ENCODE peak calls at places on chromosomes 3 and 15, in ten cellular contexts. H, S, I, B, A, F, U, K, Q and Z are unnamed samples. For H3K4me1, the result is how much of the 10 kb centered on the place peaks cover.

GRCh38 chr3:14452676-14453367 is 50.4 kb downstream of the SLC6A6 start:
- DNase-seq in Q (peak), B (no peak), A (no peak), K (peak), F (no peak), U (peak), S (peak), H (no peak), I (peak), Z (peak)

GRCh38 chr15:23823508-23823907 is 136.4 kb upstream of the NDN start:
- DNase-seq in Q (no peak), B (peak), K (no peak), A (no peak), I (no peak), S (peak), F (no peak), H (peak), U (no peak), Z (no peak)

GRCh38 chr3:64272271-64272670 is 47.0 kb upstream of the PRICKLE2 start:
- DNase-seq in H (no peak), A (no peak), U (no peak), I (no peak), K (no peak), Q (no peak), F (no peak), S (no peak), B (no peak), Z (no peak)

GRCh38 chr3:178645503-178645902 is 109.3 kb downstream of the KCNMB2 start:
- DNase-seq in A (no peak), B (no peak), S (no peak), K (no peak), U (no peak), Q (no peak), F (peak), H (no peak), I (no peak), Z (no peak)

GRCh38 chr15:70083423-70083822 is 14.3 kb downstream of the TLE3 start:
- DNase-seq in B (no peak), U (no peak), I (no peak), K (no peak), Q (peak), S (no peak), F (no peak), A (no peak), H (no peak), Z (no peak)

GRCh38 chr3:163785693-163786092 is 1292.6 kb downstream of the SI start:
- DNase-seq in U (no peak), K (no peak), S (peak), H (peak), A (no peak), F (peak), B (no peak), I (no peak), Q (peak), Z (no peak)

GRCh38 chr3:58998476-58999117 is 51.2 kb downstream of the CFAP20DC start:
- DNase-seq in K (no peak), H (no peak), S (peak), A (no peak), B (no peak), U (no peak), F (peak), Q (peak), I (no peak), Z (no peak)

GRCh38 chr3:161163297-161163696 is 57.8 kb upstream of the NMD3 start:
- DNase-seq in U (no peak), H (peak), S (peak), Q (peak), A (no peak), B (peak), K (no peak), I (no peak), F (no peak), Z (no peak)

GRCh38 chr3:151724846-151725562 is 8.7 kb upstream of the AADACL2 start:
- DNase-seq in I (no peak), H (no peak), S (peak), A (no peak), Q (no peak), B (no peak), K (no peak), F (no peak), U (no peak), Z (no peak)

GRCh38 chr15:66615175-66615495 is 49.3 kb upstream of the LCTL start:
- DNase-seq in U (no peak), Q (no peak), K (no peak), F (no peak), B (no peak), S (no peak), A (no peak), I (no peak), H (no peak), Z (no peak)

GRCh38 chr15:85972805-85973540 is 106.7 kb upstream of the AGBL1 start:
- DNase-seq in H (no peak), A (no peak), U (no peak), B (peak), Q (no peak), K (no peak), I (no peak), F (no peak), S (no peak), Z (no peak)

GRCh38 chr15:85973584-85974347 is 105.9 kb upstream of the AGBL1 start:
- DNase-seq in Q (no peak), I (no peak), K (no peak), B (peak), U (no peak), F (no peak), A (no peak), H (no peak), S (no peak), Z (no peak)

GRCh38 chr15:85976102-85976501 is 103.6 kb upstream of the AGBL1 start:
- DNase-seq in I (no peak), F (no peak), Q (no peak), B (no peak), A (no peak), K (no peak), S (no peak), U (no peak), H (no peak), Z (no peak)

GRCh38 chr15:85974348-85974705 is 105.3 kb upstream of the AGBL1 start:
- DNase-seq in U (no peak), B (no peak), F (no peak), I (no peak), K (no peak), H (no peak), S (no peak), A (no peak), Q (no peak), Z (no peak)

DNA sequence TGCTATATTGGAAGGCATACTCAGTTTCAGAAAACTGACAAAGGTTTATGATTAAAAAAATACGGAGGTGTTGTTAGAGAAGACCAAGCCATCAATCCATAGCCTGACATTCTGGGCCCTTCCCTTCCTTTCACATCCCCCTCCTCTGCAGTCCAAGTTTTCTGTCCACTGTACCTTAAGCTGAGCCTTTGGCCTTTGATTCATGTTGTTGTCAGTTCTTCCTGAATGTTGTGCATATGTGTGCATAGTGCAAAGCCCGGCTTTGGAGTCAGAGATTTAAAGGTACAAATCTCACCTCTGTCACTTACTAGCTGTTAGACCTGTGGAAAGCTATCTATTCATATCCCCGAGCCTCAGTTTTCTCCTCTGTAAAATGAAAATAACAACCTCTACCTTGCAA is 104.9 kb upstream of the AGBL1 start:
- DNase-seq in U (no peak), I (no peak), F (no peak), H (no peak), A (no peak), B (no peak), S (no peak), K (no peak), Q (no peak), Z (no peak)
- H3K4me1 ChIP-seq in U (under half), I (under half), F (under half), H (under half), A (under half), B (under half), S (under half), K (under half), Q (under half), Z (under half)

GRCh38 chr15:76330281-76330680 is 6.3 kb upstream of the ISL2 start:
- DNase-seq in U (peak), S (peak), F (peak), A (no peak), I (no peak), K (peak), H (no peak), B (peak), Q (peak), Z (no peak)
- H3K4me3 ChIP-seq in U (no peak), S (no peak), F (no peak), A (no peak), I (no peak), K (no peak), H (no peak), B (no peak), Q (no peak), Z (no peak)

GRCh38 chr3:38689774-38690173 is 40.3 kb upstream of the SCN5A start:
- DNase-seq in K (no peak), S (no peak), U (no peak), H (no peak), Q (no peak), A (no peak), B (no peak), I (no peak), F (no peak), Z (no peak)
- TF ChIP-seq CTCF in K (no peak), S (no peak), U (no peak), H (no peak), Q (no peak), A (no peak), B (no peak), I (peak), F (no peak), Z (no peak)

GRCh38 chr3:9855594-9855993 is 11.8 kb upstream of the RPUSD3 start:
- DNase-seq in B (no peak), Q (no peak), K (no peak), S (no peak), I (no peak), U (no peak), H (no peak), A (no peak), F (no peak), Z (no peak)

GRCh38 chr3:9861626-9862130 is 17.9 kb upstream of the RPUSD3 start:
- DNase-seq in S (no peak), Q (no peak), K (no peak), B (no peak), F (no peak), I (no peak), H (no peak), A (no peak), U (no peak), Z (no peak)

GRCh38 chr3:9861201-9861600 is 17.4 kb upstream of the RPUSD3 start:
- DNase-seq in H (no peak), K (no peak), I (no peak), S (no peak), B (no peak), F (no peak), Q (no peak), A (no peak), U (no peak), Z (no peak)

GRCh38 chr3:9862391-9863235 is 17.4 kb downstream of the CIDEC start:
- DNase-seq in A (no peak), I (peak), B (peak), F (peak), K (peak), S (peak), U (peak), Q (no peak), H (no peak), Z (peak)

GRCh38 chr3:9859530-9860025 is 15.8 kb upstream of the RPUSD3 start:
- DNase-seq in I (no peak), S (no peak), A (no peak), B (no peak), F (no peak), K (no peak), Q (no peak), U (no peak), H (no peak), Z (no peak)
- H3K4me1 ChIP-seq in I (under half), S (under half), A (under half), B (under half), F (under half), K (under half), Q (under half), U (under half), H (under half), Z (under half)

DNA sequence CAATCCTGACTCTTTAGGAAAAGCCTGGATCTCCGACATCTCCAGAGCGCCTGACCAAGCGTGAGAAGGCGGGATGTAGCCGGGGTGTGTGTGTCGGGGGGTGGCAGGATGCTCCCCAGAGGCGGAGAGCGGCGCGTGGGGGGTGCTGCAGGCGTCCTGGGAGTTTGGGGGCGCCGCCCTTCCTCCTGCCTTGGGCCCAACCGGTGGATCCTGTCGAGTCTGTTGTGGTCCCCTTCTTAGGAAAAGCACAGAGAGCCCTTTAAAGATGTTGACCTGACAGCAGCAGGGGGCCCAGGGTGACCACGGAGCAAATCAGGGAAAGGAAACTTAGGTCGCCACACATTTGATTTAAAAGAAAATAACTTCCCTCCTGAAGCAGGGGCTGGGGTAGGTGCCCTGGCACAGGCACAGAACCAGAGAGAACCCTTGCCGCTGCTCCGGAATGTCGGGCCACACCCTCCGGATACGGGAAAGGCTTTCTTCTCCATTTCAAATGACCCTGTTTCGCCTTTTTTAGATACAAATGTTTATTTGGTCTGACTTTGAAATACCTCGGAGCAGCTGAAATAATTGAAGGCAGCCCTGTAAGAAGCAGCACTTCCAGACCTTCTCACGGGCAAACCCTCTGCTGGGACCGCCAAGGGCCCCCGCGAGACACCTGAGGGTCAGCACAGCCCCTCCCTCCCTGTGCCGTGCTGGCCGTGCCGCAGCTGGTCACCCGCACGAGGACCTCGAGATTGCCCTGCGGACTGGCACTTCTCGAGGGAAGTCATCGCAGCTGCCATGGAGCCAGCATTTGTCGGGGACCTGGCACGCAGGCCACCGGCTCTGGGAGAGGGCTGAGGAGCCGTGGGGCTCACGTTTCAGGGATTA is 102.9 kb upstream of the KLF13 start:
- DNase-seq in F (no peak), Q (no peak), A (no peak), H (no peak), U (no peak), S (no peak), B (no peak), K (peak), I (no peak), Z (no peak)
- H3K4me3 ChIP-seq in F (no peak), Q (no peak), A (no peak), H (no peak), U (peak), S (no peak), B (no peak), K (peak), I (peak), Z (peak)

GRCh38 chr3:123072564-123072963 is 5.7 kb downstream of the PDIA5 start:
- DNase-seq in I (no peak), A (no peak), U (no peak), K (no peak), F (no peak), B (no peak), H (no peak), Q (no peak), S (no peak), Z (no peak)
- TF ChIP-seq CTCF in I (no peak), A (no peak), U (no peak), K (no peak), F (no peak), B (no peak), H (no peak), Q (no peak), S (no peak), Z (no peak)

DNA sequence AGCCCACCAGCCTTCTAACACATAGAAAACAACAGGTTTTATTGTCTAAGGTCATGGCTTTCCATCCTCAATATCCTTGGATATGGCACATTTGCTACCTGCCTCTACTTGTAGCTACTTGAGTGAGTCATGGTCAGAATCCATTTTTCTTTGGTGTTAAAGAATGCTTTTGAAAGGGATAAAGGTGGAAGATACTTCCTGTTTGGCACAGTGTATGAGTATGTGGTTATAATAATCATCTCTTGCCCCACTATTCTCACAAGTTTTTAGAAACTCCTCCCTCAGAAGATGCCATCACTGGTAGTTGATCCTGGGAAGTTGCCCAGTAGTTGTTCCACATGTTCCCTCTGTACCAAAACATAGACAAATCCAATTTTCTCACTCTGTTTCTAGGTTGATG is 508.6 kb upstream of the IL12A start:
- DNase-seq in A (no peak), Q (no peak), B (no peak), H (no peak), I (no peak), F (no peak), U (no peak), S (no peak), K (no peak), Z (no peak)
- H3K4me1 ChIP-seq in A (under half), Q (under half), B (under half), H (under half), I (under half), F (under half), U (under half), S (under half), K (under half), Z (under half)

DNA sequence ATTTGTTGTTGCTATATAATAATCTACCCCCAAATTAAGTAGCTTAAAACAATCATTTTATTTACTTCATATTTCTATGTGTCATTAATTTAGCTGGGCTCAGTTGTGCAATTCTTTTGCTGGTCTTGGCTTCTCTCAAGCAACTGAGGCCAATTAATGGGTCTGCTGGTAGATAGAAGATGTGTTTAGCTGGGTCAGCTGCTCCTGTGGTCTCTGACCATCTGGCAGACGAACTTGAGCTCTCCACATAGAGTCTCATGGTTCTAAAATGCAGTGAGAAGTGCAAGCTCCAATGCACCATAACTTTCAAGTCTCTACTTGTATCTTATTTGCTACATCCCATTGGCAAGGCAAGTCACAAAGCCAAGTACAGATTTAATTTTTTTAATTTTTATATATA is 515.6 kb downstream of the ZIC1 start:
- DNase-seq in K (no peak), F (no peak), I (no peak), H (no peak), B (no peak), A (no peak), Q (no peak), S (no peak), U (peak), Z (no peak)
- H3K4me3 ChIP-seq in K (no peak), F (no peak), I (no peak), H (no peak), B (no peak), A (no peak), Q (no peak), S (no peak), U (no peak), Z (no peak)

DNA sequence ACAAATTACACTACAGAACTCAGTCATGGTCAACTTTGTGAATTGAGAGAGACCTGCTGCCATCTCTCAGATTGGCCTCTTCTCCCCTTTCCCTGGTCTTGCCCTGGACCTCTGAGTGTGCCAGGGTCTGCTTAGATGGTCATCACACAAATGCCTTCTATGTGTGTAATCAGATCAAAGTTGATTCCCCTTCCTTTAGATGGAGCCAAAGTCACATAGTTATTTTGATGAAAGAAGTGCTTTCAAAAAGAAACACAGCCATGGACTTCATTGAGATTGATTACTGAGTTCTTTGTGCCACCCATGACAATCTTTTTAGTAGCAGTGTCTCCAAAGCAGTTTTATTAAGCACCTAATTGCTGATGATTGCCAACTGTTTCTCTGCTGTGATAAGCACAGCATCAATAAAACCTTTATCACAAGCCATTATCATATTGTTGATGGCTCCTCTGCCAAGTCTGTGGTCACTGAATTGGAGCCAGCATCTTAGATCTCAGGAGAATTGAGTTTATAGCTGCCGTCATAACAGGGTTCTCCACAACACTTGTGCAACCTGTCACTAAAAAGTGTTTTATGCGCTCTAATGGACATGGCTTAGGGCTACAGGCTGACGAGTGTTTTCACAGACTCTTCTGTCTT is 149.7 kb upstream of the NUDT16 start:
- DNase-seq in K (no peak), S (peak), U (no peak), H (no peak), I (no peak), A (no peak), B (peak), F (peak), Q (peak), Z (no peak)
- TF ChIP-seq CTCF in K (no peak), S (peak), U (no peak), H (no peak), I (no peak), A (no peak), B (peak), F (peak), Q (peak), Z (no peak)

GRCh38 chr15:64016257-64016656 is 30.0 kb downstream of the DAPK2 start:
- DNase-seq in A (no peak), H (no peak), I (no peak), F (no peak), S (no peak), K (no peak), B (no peak), U (no peak), Q (no peak), Z (no peak)
- H3K4me1 ChIP-seq in A (under half), H (under half), I (half or more), F (under half), S (half or more), K (under half), B (under half), U (under half), Q (under half), Z (half or more)